ENCODE peak calls at places on chromosomes 11 and 22, in seven cellular contexts. One of them, this sample, is unnamed.

GRCh38 chr11:19792510-19792909 is 79.9 kb downstream of the NAV2 start:
- DNase-seq in DND-41: no peak
- DNase-seq in right cardiac atrium: no peak
- DNase-seq in AG04449: no peak
- DNase-seq in sigmoid colon: no peak
- DNase-seq in mucosa of descending colon: no peak
- DNase-seq in foreskin fibroblast: no peak
- DNase-seq in this sample: no peak

GRCh38 chr11:107157809-107158187 is 139.5 kb upstream of the GUCY1A2 start:
- DNase-seq in DND-41: no peak
- DNase-seq in right cardiac atrium: no peak
- DNase-seq in AG04449: no peak
- DNase-seq in sigmoid colon: no peak
- DNase-seq in mucosa of descending colon: no peak
- DNase-seq in foreskin fibroblast: no peak
- DNase-seq in this sample: no peak

GRCh38 chr11:85694385-85694980 is 8.5 kb upstream of the CCDC89 start:
- DNase-seq in DND-41: no peak
- DNase-seq in right cardiac atrium: no peak
- DNase-seq in AG04449: no peak
- DNase-seq in sigmoid colon: no peak
- DNase-seq in mucosa of descending colon: no peak
- DNase-seq in foreskin fibroblast: peak
- DNase-seq in this sample: peak

GRCh38 chr11:70302086-70302752 is 31.7 kb downstream of the PPFIA1 start:
- DNase-seq in DND-41: no peak
- DNase-seq in right cardiac atrium: no peak
- DNase-seq in AG04449: no peak
- DNase-seq in sigmoid colon: peak
- DNase-seq in mucosa of descending colon: no peak
- DNase-seq in foreskin fibroblast: no peak
- DNase-seq in this sample: no peak

GRCh38 chr22:38792833-38793232 is 1.1 kb downstream of the DNAL4 start:
- DNase-seq in DND-41: no peak
- DNase-seq in right cardiac atrium: no peak
- DNase-seq in AG04449: no peak
- DNase-seq in sigmoid colon: peak
- DNase-seq in mucosa of descending colon: no peak
- DNase-seq in foreskin fibroblast: peak
- DNase-seq in this sample: no peak

GRCh38 chr11:25535462-25535861 is 796.5 kb upstream of the ANO3 start:
- DNase-seq in DND-41: no peak
- DNase-seq in right cardiac atrium: no peak
- DNase-seq in AG04449: no peak
- DNase-seq in sigmoid colon: peak
- DNase-seq in mucosa of descending colon: no peak
- DNase-seq in foreskin fibroblast: no peak
- DNase-seq in this sample: no peak

GRCh38 chr22:38397189-38398097 is 57.6 kb downstream of the KCNJ4 start:
- DNase-seq in DND-41: no peak
- DNase-seq in right cardiac atrium: peak
- DNase-seq in AG04449: no peak
- DNase-seq in sigmoid colon: no peak
- DNase-seq in mucosa of descending colon: peak
- DNase-seq in foreskin fibroblast: peak
- DNase-seq in this sample: no peak

GRCh38 chr22:38153821-38154562 is 27.6 kb downstream of the PLA2G6 start:
- DNase-seq in DND-41: no peak
- DNase-seq in right cardiac atrium: no peak
- DNase-seq in AG04449: no peak
- DNase-seq in sigmoid colon: peak
- DNase-seq in mucosa of descending colon: no peak
- DNase-seq in foreskin fibroblast: no peak
- DNase-seq in this sample: no peak

GRCh38 chr11:34604909-34605308 is 16.0 kb upstream of the EHF start:
- DNase-seq in DND-41: no peak
- DNase-seq in right cardiac atrium: no peak
- DNase-seq in AG04449: no peak
- DNase-seq in sigmoid colon: no peak
- DNase-seq in mucosa of descending colon: no peak
- DNase-seq in foreskin fibroblast: no peak
- DNase-seq in this sample: no peak

GRCh38 chr11:106242723-106243405 is 165.4 kb downstream of the AASDHPPT start:
- DNase-seq in DND-41: no peak
- DNase-seq in right cardiac atrium: no peak
- DNase-seq in AG04449: no peak
- DNase-seq in sigmoid colon: no peak
- DNase-seq in mucosa of descending colon: no peak
- DNase-seq in foreskin fibroblast: no peak
- DNase-seq in this sample: no peak

GRCh38 chr11:1127664-1128162 is 30.0 kb upstream of the MUC5AC start:
- DNase-seq in DND-41: no peak
- DNase-seq in right cardiac atrium: no peak
- DNase-seq in AG04449: no peak
- DNase-seq in sigmoid colon: peak
- DNase-seq in mucosa of descending colon: no peak
- DNase-seq in foreskin fibroblast: no peak
- DNase-seq in this sample: no peak

GRCh38 chr11:1307998-1308744 is 1.3 kb downstream of the TOLLIP start:
- DNase-seq in DND-41: no peak
- DNase-seq in right cardiac atrium: no peak
- DNase-seq in AG04449: no peak
- DNase-seq in sigmoid colon: no peak
- DNase-seq in mucosa of descending colon: peak
- DNase-seq in foreskin fibroblast: peak
- DNase-seq in this sample: no peak

GRCh38 chr11:115942043-115942442 is 437.8 kb upstream of the CADM1 start:
- DNase-seq in DND-41: no peak
- DNase-seq in right cardiac atrium: no peak
- DNase-seq in AG04449: no peak
- DNase-seq in sigmoid colon: no peak
- DNase-seq in mucosa of descending colon: no peak
- DNase-seq in foreskin fibroblast: no peak
- DNase-seq in this sample: no peak

GRCh38 chr11:106770489-106771100 is 247.7 kb downstream of the GUCY1A2 start:
- DNase-seq in DND-41: no peak
- DNase-seq in right cardiac atrium: no peak
- DNase-seq in AG04449: no peak
- DNase-seq in sigmoid colon: no peak
- DNase-seq in mucosa of descending colon: no peak
- DNase-seq in foreskin fibroblast: peak
- DNase-seq in this sample: no peak

GRCh38 chr22:36929621-36930020 is 16.2 kb downstream of the CSF2RB start:
- DNase-seq in DND-41: no peak
- DNase-seq in right cardiac atrium: no peak
- DNase-seq in AG04449: no peak
- DNase-seq in sigmoid colon: peak
- DNase-seq in mucosa of descending colon: no peak
- DNase-seq in foreskin fibroblast: no peak
- DNase-seq in this sample: no peak

GRCh38 chr22:20438678-20439492 is 1.3 kb upstream of the SCARF2 start:
- DNase-seq in DND-41: no peak
- DNase-seq in right cardiac atrium: no peak
- DNase-seq in AG04449: no peak
- DNase-seq in sigmoid colon: peak
- DNase-seq in mucosa of descending colon: peak
- DNase-seq in foreskin fibroblast: peak
- DNase-seq in this sample: no peak

GRCh38 chr22:20438066-20438677 is 547 bp upstream of the SCARF2 start:
- DNase-seq in DND-41: no peak
- DNase-seq in right cardiac atrium: no peak
- DNase-seq in AG04449: no peak
- DNase-seq in sigmoid colon: peak
- DNase-seq in mucosa of descending colon: peak
- DNase-seq in foreskin fibroblast: peak
- DNase-seq in this sample: no peak

GRCh38 chr22:20435436-20436308 is 2.0 kb downstream of the SCARF2 start:
- DNase-seq in DND-41: no peak
- DNase-seq in right cardiac atrium: no peak
- DNase-seq in AG04449: no peak
- DNase-seq in sigmoid colon: peak
- DNase-seq in mucosa of descending colon: no peak
- DNase-seq in foreskin fibroblast: no peak
- DNase-seq in this sample: no peak

GRCh38 chr22:20436309-20437252 is 1.0 kb downstream of the SCARF2 start:
- DNase-seq in DND-41: no peak
- DNase-seq in right cardiac atrium: peak
- DNase-seq in AG04449: no peak
- DNase-seq in sigmoid colon: peak
- DNase-seq in mucosa of descending colon: peak
- DNase-seq in foreskin fibroblast: peak
- DNase-seq in this sample: no peak

DNA sequence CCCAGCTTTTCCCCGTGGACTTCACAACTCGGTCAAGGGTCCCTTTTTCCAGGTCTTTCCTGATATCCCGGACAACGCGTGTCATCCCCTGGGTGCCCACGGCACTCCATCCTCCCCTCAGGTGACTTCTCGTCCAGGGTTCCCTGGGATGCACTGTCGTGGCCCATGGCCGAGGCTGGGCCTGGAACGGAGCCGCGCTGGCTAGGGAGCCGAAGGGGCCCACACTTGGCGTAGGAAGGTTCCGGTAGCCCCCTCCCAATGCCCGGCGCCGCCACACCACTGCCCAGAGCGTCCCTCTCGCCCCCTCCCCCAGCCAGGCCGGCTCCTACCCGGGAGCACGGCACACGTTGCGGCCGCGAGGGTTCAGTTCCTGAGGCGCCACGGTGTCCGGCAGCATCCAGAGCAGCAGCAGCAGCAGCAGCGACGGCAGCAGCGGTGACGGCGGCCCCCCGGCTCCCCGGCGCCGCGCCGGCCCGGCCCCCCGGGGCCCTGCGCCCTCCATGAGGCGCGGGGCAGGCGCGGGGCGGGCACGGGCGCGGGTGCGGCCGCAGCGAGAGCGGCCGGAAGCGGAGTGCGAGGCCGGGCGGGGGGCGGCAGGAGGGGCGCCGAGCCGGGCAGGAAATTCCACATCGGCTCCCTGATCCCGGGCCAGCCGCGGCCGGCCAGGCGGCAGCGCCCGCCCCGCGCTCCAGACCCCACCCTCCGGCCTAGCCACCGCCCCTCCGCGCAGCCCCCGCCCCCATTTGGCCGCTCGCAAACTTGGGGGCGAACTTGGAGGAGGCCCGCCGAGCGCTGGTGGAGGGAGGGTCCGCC is at the start of gene SCARF2:
- DNase-seq in DND-41: no peak
- DNase-seq in right cardiac atrium: peak
- DNase-seq in AG04449: no peak
- DNase-seq in sigmoid colon: peak
- DNase-seq in mucosa of descending colon: peak
- DNase-seq in foreskin fibroblast: peak
- DNase-seq in this sample: no peak
- H3K4me3 ChIP-seq in DND-41: no peak
- H3K4me3 ChIP-seq in right cardiac atrium: peak
- H3K4me3 ChIP-seq in AG04449: peak
- H3K4me3 ChIP-seq in sigmoid colon: peak
- H3K4me3 ChIP-seq in mucosa of descending colon: peak
- H3K4me3 ChIP-seq in foreskin fibroblast: peak
- H3K4me3 ChIP-seq in this sample: peak

GRCh38 chr11:40179541-40179940 is 1279.9 kb downstream of the LRRC4C start:
- DNase-seq in DND-41: no peak
- DNase-seq in right cardiac atrium: no peak
- DNase-seq in AG04449: no peak
- DNase-seq in sigmoid colon: no peak
- DNase-seq in mucosa of descending colon: no peak
- DNase-seq in foreskin fibroblast: no peak
- DNase-seq in this sample: no peak

GRCh38 chr11:40187092-40187403 is 1272.4 kb downstream of the LRRC4C start:
- DNase-seq in DND-41: no peak
- DNase-seq in right cardiac atrium: no peak
- DNase-seq in AG04449: no peak
- DNase-seq in sigmoid colon: no peak
- DNase-seq in mucosa of descending colon: no peak
- DNase-seq in foreskin fibroblast: no peak
- DNase-seq in this sample: no peak

GRCh38 chr11:40185793-40186192 is 1273.7 kb downstream of the LRRC4C start:
- DNase-seq in DND-41: no peak
- DNase-seq in right cardiac atrium: no peak
- DNase-seq in AG04449: no peak
- DNase-seq in sigmoid colon: no peak
- DNase-seq in mucosa of descending colon: no peak
- DNase-seq in foreskin fibroblast: no peak
- DNase-seq in this sample: no peak

GRCh38 chr11:40186401-40187091 is 1272.9 kb downstream of the LRRC4C start:
- DNase-seq in DND-41: no peak
- DNase-seq in right cardiac atrium: no peak
- DNase-seq in AG04449: no peak
- DNase-seq in sigmoid colon: no peak
- DNase-seq in mucosa of descending colon: no peak
- DNase-seq in foreskin fibroblast: no peak
- DNase-seq in this sample: no peak

GRCh38 chr11:40183073-40184064 is 1276.1 kb downstream of the LRRC4C start:
- DNase-seq in DND-41: no peak
- DNase-seq in right cardiac atrium: no peak
- DNase-seq in AG04449: no peak
- DNase-seq in sigmoid colon: no peak
- DNase-seq in mucosa of descending colon: no peak
- DNase-seq in foreskin fibroblast: no peak
- DNase-seq in this sample: no peak
- H3K4me3 ChIP-seq in DND-41: no peak
- H3K4me3 ChIP-seq in right cardiac atrium: no peak
- H3K4me3 ChIP-seq in AG04449: no peak
- H3K4me3 ChIP-seq in sigmoid colon: no peak
- H3K4me3 ChIP-seq in mucosa of descending colon: no peak
- H3K4me3 ChIP-seq in foreskin fibroblast: no peak
- H3K4me3 ChIP-seq in this sample: no peak

GRCh38 chr11:3049430-3050243 is 7.6 kb downstream of the CARS1 start:
- DNase-seq in DND-41: peak
- DNase-seq in right cardiac atrium: peak
- DNase-seq in AG04449: peak
- DNase-seq in sigmoid colon: peak
- DNase-seq in mucosa of descending colon: peak
- DNase-seq in foreskin fibroblast: peak
- DNase-seq in this sample: peak
- H3K4me3 ChIP-seq in DND-41: no peak
- H3K4me3 ChIP-seq in right cardiac atrium: no peak
- H3K4me3 ChIP-seq in AG04449: peak
- H3K4me3 ChIP-seq in sigmoid colon: no peak
- H3K4me3 ChIP-seq in mucosa of descending colon: no peak
- H3K4me3 ChIP-seq in foreskin fibroblast: no peak
- H3K4me3 ChIP-seq in this sample: peak

GRCh38 chr11:119340335-119341221 is at the start of gene C1QTNF5:
- DNase-seq in DND-41: no peak
- DNase-seq in right cardiac atrium: peak
- DNase-seq in AG04449: no peak
- DNase-seq in sigmoid colon: peak
- DNase-seq in mucosa of descending colon: peak
- DNase-seq in foreskin fibroblast: peak
- DNase-seq in this sample: no peak

GRCh38 chr11:119338318-119338890 is 2.3 kb downstream of the C1QTNF5 start:
- DNase-seq in DND-41: peak
- DNase-seq in right cardiac atrium: peak
- DNase-seq in AG04449: no peak
- DNase-seq in sigmoid colon: peak
- DNase-seq in mucosa of descending colon: peak
- DNase-seq in foreskin fibroblast: peak
- DNase-seq in this sample: no peak

GRCh38 chr11:119339581-119340334 is 925 bp downstream of the C1QTNF5 start:
- DNase-seq in DND-41: no peak
- DNase-seq in right cardiac atrium: peak
- DNase-seq in AG04449: no peak
- DNase-seq in sigmoid colon: peak
- DNase-seq in mucosa of descending colon: peak
- DNase-seq in foreskin fibroblast: peak
- DNase-seq in this sample: no peak

GRCh38 chr11:119337581-119338317 is 2.9 kb downstream of the C1QTNF5 start:
- DNase-seq in DND-41: peak
- DNase-seq in right cardiac atrium: peak
- DNase-seq in AG04449: no peak
- DNase-seq in sigmoid colon: peak
- DNase-seq in mucosa of descending colon: peak
- DNase-seq in foreskin fibroblast: peak
- DNase-seq in this sample: no peak

GRCh38 chr11:119338946-119339580 is 1.6 kb downstream of the C1QTNF5 start:
- DNase-seq in DND-41: no peak
- DNase-seq in right cardiac atrium: peak
- DNase-seq in AG04449: no peak
- DNase-seq in sigmoid colon: no peak
- DNase-seq in mucosa of descending colon: no peak
- DNase-seq in foreskin fibroblast: no peak
- DNase-seq in this sample: no peak
- H3K4me3 ChIP-seq in DND-41: no peak
- H3K4me3 ChIP-seq in right cardiac atrium: peak
- H3K4me3 ChIP-seq in AG04449: peak
- H3K4me3 ChIP-seq in sigmoid colon: peak
- H3K4me3 ChIP-seq in mucosa of descending colon: no peak
- H3K4me3 ChIP-seq in foreskin fibroblast: peak
- H3K4me3 ChIP-seq in this sample: peak

This sample was measured in skeletal muscle cell.